ENCODE peak calls at places on chromosome 21, in nine cellular contexts. A, G, I, P, Q, M, Z, C and H are unnamed samples.

GRCh38 chr21:33899199-33899598 is 16.4 kb downstream of the ATP5PO start:
- DNase-seq in A (no peak), G (no peak), I (no peak), P (no peak), Q (no peak), M (no peak), Z (no peak), C (no peak), H (no peak)

GRCh38 chr21:35989185-35989735 is 71.1 kb downstream of the SETD4 start:
- DNase-seq in A (peak; percentile 74), G (peak; percentile 69), I (no peak), P (no peak), Q (no peak), M (peak; percentile 64), Z (no peak), C (peak; percentile 75), H (no peak)

GRCh38 chr21:21921410-21922232 is 923.4 kb downstream of the NCAM2 start:
- DNase-seq in A (no peak), G (no peak), I (no peak), P (no peak), Q (no peak), M (no peak), Z (no peak), C (no peak), H (no peak)

GRCh38 chr21:32611471-32611997 is 643 bp downstream of the CFAP298 start:
- DNase-seq in A (no peak), G (no peak), I (peak; percentile 22), P (peak; percentile 35), Q (no peak), M (peak; percentile 58), Z (peak; percentile 33), C (peak; percentile 59), H (peak; percentile 25)

GRCh38 chr21:33401617-33401967 is 1.6 kb upstream of the IFNGR2 start:
- DNase-seq in A (no peak), G (no peak), I (no peak), P (peak; percentile 31), Q (no peak), M (no peak), Z (no peak), C (peak; percentile 50), H (no peak)

GRCh38 chr21:33775100-33775828 is 133.0 kb downstream of the ITSN1 start:
- DNase-seq in A (no peak), G (no peak), I (no peak), P (no peak), Q (no peak), M (no peak), Z (no peak), C (no peak), H (no peak)

GRCh38 chr21:33011462-33011861 is 14.3 kb upstream of the OLIG2 start:
- DNase-seq in A (no peak), G (no peak), I (no peak), P (no peak), Q (no peak), M (no peak), Z (no peak), C (no peak), H (no peak)

GRCh38 chr21:16084776-16085364 is 355.1 kb downstream of the USP25 start:
- DNase-seq in A (peak; percentile 80), G (peak; percentile 71), I (no peak), P (peak; percentile 31), Q (no peak), M (no peak), Z (no peak), C (peak; percentile 62), H (no peak)

GRCh38 chr21:38950388-38951094 is 144.8 kb downstream of the ETS2 start:
- DNase-seq in A (no peak), G (no peak), I (no peak), P (no peak), Q (no peak), M (no peak), Z (peak; percentile 37), C (no peak), H (no peak)

GRCh38 chr21:25639922-25640670 is 1.0 kb downstream of the JAM2 start:
- DNase-seq in A (peak; percentile 59), G (peak; percentile 46), I (peak; percentile 31), P (peak; percentile 74), Q (peak; percentile 53), M (no peak), Z (no peak), C (peak; percentile 50), H (no peak)

GRCh38 chr21:39120876-39121599 is 62.2 kb downstream of the PSMG1 start:
- DNase-seq in A (no peak), G (no peak), I (no peak), P (no peak), Q (no peak), M (no peak), Z (no peak), C (no peak), H (no peak)

GRCh38 chr21:16074950-16075489 is 345.2 kb downstream of the USP25 start:
- DNase-seq in A (no peak), G (no peak), I (no peak), P (no peak), Q (no peak), M (no peak), Z (no peak), C (no peak), H (no peak)

GRCh38 chr21:18549214-18549905 is 145.8 kb upstream of the TMPRSS15 start:
- DNase-seq in A (no peak), G (no peak), I (no peak), P (no peak), Q (no peak), M (no peak), Z (no peak), C (no peak), H (no peak)

GRCh38 chr21:41509206-41509496 is 1.2 kb upstream of the TMPRSS2 start:
- DNase-seq in A (no peak), G (no peak), I (no peak), P (no peak), Q (no peak), M (no peak), Z (no peak), C (no peak), H (no peak)
- H3K27me3 ChIP-seq in A (peaks cover 70% of the 10 kb centered on the region), G (no peaks in the 10 kb centered on the region), I (no peaks in the 10 kb centered on the region), P (no peaks in the 10 kb centered on the region), Q (no peaks in the 10 kb centered on the region), M (peaks cover 45% of the 10 kb centered on the region), Z (peaks cover 84% of the 10 kb centered on the region), C (no peaks in the 10 kb centered on the region), H (peaks cover 9% of the 10 kb centered on the region)

GRCh38 chr21:27477321-27477720 is 510.4 kb upstream of the ADAMTS5 start:
- DNase-seq in A (no peak), G (no peak), I (no peak), P (no peak), Q (no peak), M (no peak), Z (no peak), C (no peak), H (no peak)

GRCh38 chr21:27475363-27475955 is 508.6 kb upstream of the ADAMTS5 start:
- DNase-seq in A (no peak), G (no peak), I (no peak), P (no peak), Q (no peak), M (no peak), Z (no peak), C (no peak), H (no peak)

GRCh38 chr21:27480841-27481261 is 514.0 kb upstream of the ADAMTS5 start:
- DNase-seq in A (no peak), G (no peak), I (no peak), P (no peak), Q (no peak), M (no peak), Z (no peak), C (no peak), H (no peak)

GRCh38 chr21:27476696-27477095 is 509.8 kb upstream of the ADAMTS5 start:
- DNase-seq in A (no peak), G (no peak), I (no peak), P (no peak), Q (no peak), M (no peak), Z (no peak), C (no peak), H (no peak)
- H3K4me1 ChIP-seq in A (no peaks in the 10 kb centered on the region), G (no peaks in the 10 kb centered on the region), I (no peaks in the 10 kb centered on the region), P (peaks cover 3% of the 10 kb centered on the region), Q (peaks cover 2% of the 10 kb centered on the region), M (no peaks in the 10 kb centered on the region), Z (no peaks in the 10 kb centered on the region), C (no peaks in the 10 kb centered on the region), H (no peaks in the 10 kb centered on the region)

GRCh38 chr21:45715441-45715840 is 71.9 kb downstream of the PCBP3 start:
- DNase-seq in A (no peak), G (no peak), I (no peak), P (no peak), Q (no peak), M (no peak), Z (no peak), C (no peak), H (no peak)

GRCh38 chr21:45709127-45709526 is 65.6 kb downstream of the PCBP3 start:
- DNase-seq in A (no peak), G (no peak), I (no peak), P (no peak), Q (no peak), M (no peak), Z (no peak), C (no peak), H (no peak)

GRCh38 chr21:45706299-45706698 is 62.8 kb downstream of the PCBP3 start:
- DNase-seq in A (no peak), G (no peak), I (no peak), P (no peak), Q (no peak), M (no peak), Z (no peak), C (no peak), H (no peak)

GRCh38 chr21:45704311-45705108 is 61.0 kb downstream of the PCBP3 start:
- DNase-seq in A (no peak), G (no peak), I (no peak), P (no peak), Q (no peak), M (no peak), Z (no peak), C (no peak), H (no peak)

GRCh38 chr21:45709696-45710268 is 66.3 kb downstream of the PCBP3 start:
- DNase-seq in A (no peak), G (no peak), I (no peak), P (no peak), Q (no peak), M (no peak), Z (no peak), C (no peak), H (no peak)
- H3K27me3 ChIP-seq in A (no peaks in the 10 kb centered on the region), G (no peaks in the 10 kb centered on the region), I (no peaks in the 10 kb centered on the region), P (no peaks in the 10 kb centered on the region), Q (no peaks in the 10 kb centered on the region), M (no peaks in the 10 kb centered on the region), Z (no peaks in the 10 kb centered on the region), C (no peaks in the 10 kb centered on the region), H (no peaks in the 10 kb centered on the region)

DNA sequence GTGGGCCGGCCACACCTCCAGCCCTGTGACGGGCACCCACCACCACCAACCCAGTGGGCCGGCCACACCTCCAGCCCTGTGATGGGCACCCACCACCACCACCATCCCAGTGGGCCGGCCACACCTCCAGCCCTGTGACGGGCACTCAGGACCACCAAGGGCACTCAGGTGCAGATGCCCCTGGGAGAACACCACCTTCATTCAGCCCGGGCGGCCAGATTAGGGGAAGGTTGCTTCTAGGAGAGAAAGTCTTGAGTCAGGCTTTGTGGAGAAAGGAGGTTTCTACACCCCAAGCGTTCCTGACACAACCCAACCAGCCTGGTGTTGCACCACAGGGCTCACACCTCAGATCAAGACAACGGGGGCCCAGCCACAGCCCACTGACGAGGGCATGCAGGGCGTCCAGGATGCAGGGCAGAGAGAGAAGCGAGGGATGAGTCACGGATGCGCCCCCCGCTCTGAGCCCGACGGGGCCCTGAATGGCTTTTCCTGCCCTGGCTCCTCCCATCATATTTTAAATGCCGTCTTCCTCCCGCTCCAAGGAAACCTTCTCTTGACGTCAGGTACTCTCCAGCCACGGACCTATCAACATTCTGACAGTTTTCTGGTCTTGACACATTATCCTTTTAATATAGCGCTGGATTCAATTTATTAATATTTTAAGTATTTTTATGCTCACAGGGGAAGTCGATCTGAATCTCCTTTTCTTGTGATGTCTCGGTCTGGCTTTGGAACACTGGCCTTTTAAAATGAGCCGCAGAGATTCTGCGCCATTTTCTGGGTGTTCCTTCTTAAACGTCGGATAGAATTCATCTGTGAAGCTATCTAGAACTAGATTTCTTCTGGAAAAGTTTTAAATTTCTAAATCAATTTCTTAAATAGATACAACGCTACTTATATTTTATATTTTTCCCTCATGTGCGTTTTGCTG is 631 bp upstream of the SPATC1L start:
- DNase-seq in A (peak; percentile 91), G (peak; percentile 90), I (peak; percentile 87), P (peak; percentile 91), Q (peak; percentile 89), M (peak; percentile 92), Z (peak; percentile 71), C (peak; percentile 93), H (peak; percentile 86)
- H3K4me1 ChIP-seq in A (peaks cover 35% of the 10 kb centered on the region), G (peaks cover 9% of the 10 kb centered on the region), I (no peaks in the 10 kb centered on the region), P (peaks cover 17% of the 10 kb centered on the region), Q (peaks cover 7% of the 10 kb centered on the region), M (peaks cover 7% of the 10 kb centered on the region), Z (peaks cover 35% of the 10 kb centered on the region), C (no peaks in the 10 kb centered on the region), H (peaks cover 15% of the 10 kb centered on the region)